ENCODE peak calls at places on chromosome 7, in nine cellular contexts. One of them, this sample, is unnamed.

GRCh38 chr7:100708395-100708794 is 2.5 kb downstream of the POP7 start:
- DNase-seq in stimulated activated CD4-positive, alpha-beta T cell treated with anti-CD3 and anti-CD28 coated beads, Interleukin-4, amount 100 ng/mL, for 1 hour: no peak
- DNase-seq in ELR: no peak
- DNase-seq in T-cell: no peak
- DNase-seq in kidney glomerular epithelial cell: no peak
- DNase-seq in CD4-positive, CD25-positive, alpha-beta regulatory T cell: no peak
- DNase-seq in SJSA1: no peak
- DNase-seq in ovary: no peak
- DNase-seq in activated CD4-positive, alpha-beta T cell treated with anti-CD3 and anti-CD28 coated beads, Interleukin-2, amount 10 ng/mL, durations not matched to agents 7 days and 5 days: no peak
- DNase-seq in this sample: no peak

GRCh38 chr7:41720046-41720445 is 17.2 kb upstream of the INHBA start:
- DNase-seq in stimulated activated CD4-positive, alpha-beta T cell treated with anti-CD3 and anti-CD28 coated beads, Interleukin-4, amount 100 ng/mL, for 1 hour: no peak
- DNase-seq in ELR: no peak
- DNase-seq in T-cell: no peak
- DNase-seq in kidney glomerular epithelial cell: no peak
- DNase-seq in CD4-positive, CD25-positive, alpha-beta regulatory T cell: no peak
- DNase-seq in SJSA1: no peak
- DNase-seq in ovary: no peak
- DNase-seq in activated CD4-positive, alpha-beta T cell treated with anti-CD3 and anti-CD28 coated beads, Interleukin-2, amount 10 ng/mL, durations not matched to agents 7 days and 5 days: no peak
- DNase-seq in this sample: no peak

GRCh38 chr7:27170936-27171635 is 3.0 kb downstream of the HOXA10 start:
- DNase-seq in stimulated activated CD4-positive, alpha-beta T cell treated with anti-CD3 and anti-CD28 coated beads, Interleukin-4, amount 100 ng/mL, for 1 hour: no peak
- DNase-seq in ELR: peak
- DNase-seq in T-cell: no peak
- DNase-seq in kidney glomerular epithelial cell: no peak
- DNase-seq in CD4-positive, CD25-positive, alpha-beta regulatory T cell: no peak
- DNase-seq in SJSA1: no peak
- DNase-seq in ovary: no peak
- DNase-seq in activated CD4-positive, alpha-beta T cell treated with anti-CD3 and anti-CD28 coated beads, Interleukin-2, amount 10 ng/mL, durations not matched to agents 7 days and 5 days: no peak
- DNase-seq in this sample: no peak

GRCh38 chr7:101620395-101620794 is 8.7 kb downstream of the MYL10 start:
- DNase-seq in stimulated activated CD4-positive, alpha-beta T cell treated with anti-CD3 and anti-CD28 coated beads, Interleukin-4, amount 100 ng/mL, for 1 hour: no peak
- DNase-seq in ELR: no peak
- DNase-seq in T-cell: no peak
- DNase-seq in kidney glomerular epithelial cell: no peak
- DNase-seq in CD4-positive, CD25-positive, alpha-beta regulatory T cell: no peak
- DNase-seq in SJSA1: no peak
- DNase-seq in ovary: no peak
- DNase-seq in activated CD4-positive, alpha-beta T cell treated with anti-CD3 and anti-CD28 coated beads, Interleukin-2, amount 10 ng/mL, durations not matched to agents 7 days and 5 days: no peak
- DNase-seq in this sample: no peak

GRCh38 chr7:13880789-13881188 is 108.7 kb downstream of the ETV1 start:
- DNase-seq in stimulated activated CD4-positive, alpha-beta T cell treated with anti-CD3 and anti-CD28 coated beads, Interleukin-4, amount 100 ng/mL, for 1 hour: no peak
- DNase-seq in ELR: peak
- DNase-seq in T-cell: no peak
- DNase-seq in kidney glomerular epithelial cell: peak
- DNase-seq in CD4-positive, CD25-positive, alpha-beta regulatory T cell: no peak
- DNase-seq in SJSA1: no peak
- DNase-seq in ovary: no peak
- DNase-seq in activated CD4-positive, alpha-beta T cell treated with anti-CD3 and anti-CD28 coated beads, Interleukin-2, amount 10 ng/mL, durations not matched to agents 7 days and 5 days: no peak
- DNase-seq in this sample: no peak

GRCh38 chr7:67753891-67754290 is 757.3 kb downstream of the TYW1 start:
- DNase-seq in stimulated activated CD4-positive, alpha-beta T cell treated with anti-CD3 and anti-CD28 coated beads, Interleukin-4, amount 100 ng/mL, for 1 hour: no peak
- DNase-seq in ELR: no peak
- DNase-seq in T-cell: no peak
- DNase-seq in kidney glomerular epithelial cell: peak
- DNase-seq in CD4-positive, CD25-positive, alpha-beta regulatory T cell: no peak
- DNase-seq in SJSA1: no peak
- DNase-seq in ovary: no peak
- DNase-seq in activated CD4-positive, alpha-beta T cell treated with anti-CD3 and anti-CD28 coated beads, Interleukin-2, amount 10 ng/mL, durations not matched to agents 7 days and 5 days: no peak
- DNase-seq in this sample: no peak

GRCh38 chr7:114957434-114957833 is 35.5 kb downstream of the MDFIC start:
- DNase-seq in stimulated activated CD4-positive, alpha-beta T cell treated with anti-CD3 and anti-CD28 coated beads, Interleukin-4, amount 100 ng/mL, for 1 hour: no peak
- DNase-seq in ELR: no peak
- DNase-seq in T-cell: no peak
- DNase-seq in kidney glomerular epithelial cell: no peak
- DNase-seq in CD4-positive, CD25-positive, alpha-beta regulatory T cell: no peak
- DNase-seq in SJSA1: no peak
- DNase-seq in ovary: no peak
- DNase-seq in activated CD4-positive, alpha-beta T cell treated with anti-CD3 and anti-CD28 coated beads, Interleukin-2, amount 10 ng/mL, durations not matched to agents 7 days and 5 days: no peak
- DNase-seq in this sample: no peak

GRCh38 chr7:149625339-149625946 is 127.8 kb upstream of the ZNF746 start:
- DNase-seq in stimulated activated CD4-positive, alpha-beta T cell treated with anti-CD3 and anti-CD28 coated beads, Interleukin-4, amount 100 ng/mL, for 1 hour: peak
- DNase-seq in ELR: peak
- DNase-seq in T-cell: peak
- DNase-seq in kidney glomerular epithelial cell: peak
- DNase-seq in CD4-positive, CD25-positive, alpha-beta regulatory T cell: peak
- DNase-seq in SJSA1: peak
- DNase-seq in ovary: peak
- DNase-seq in activated CD4-positive, alpha-beta T cell treated with anti-CD3 and anti-CD28 coated beads, Interleukin-2, amount 10 ng/mL, durations not matched to agents 7 days and 5 days: peak
- DNase-seq in this sample: peak

GRCh38 chr7:100384623-100385372 is 11.5 kb downstream of the PILRA start:
- DNase-seq in stimulated activated CD4-positive, alpha-beta T cell treated with anti-CD3 and anti-CD28 coated beads, Interleukin-4, amount 100 ng/mL, for 1 hour: no peak
- DNase-seq in ELR: no peak
- DNase-seq in T-cell: no peak
- DNase-seq in kidney glomerular epithelial cell: no peak
- DNase-seq in CD4-positive, CD25-positive, alpha-beta regulatory T cell: no peak
- DNase-seq in SJSA1: no peak
- DNase-seq in ovary: no peak
- DNase-seq in activated CD4-positive, alpha-beta T cell treated with anti-CD3 and anti-CD28 coated beads, Interleukin-2, amount 10 ng/mL, durations not matched to agents 7 days and 5 days: no peak
- DNase-seq in this sample: no peak

GRCh38 chr7:50632561-50633413 is 67.6 kb upstream of the DDC start:
- DNase-seq in stimulated activated CD4-positive, alpha-beta T cell treated with anti-CD3 and anti-CD28 coated beads, Interleukin-4, amount 100 ng/mL, for 1 hour: peak
- DNase-seq in ELR: peak
- DNase-seq in T-cell: peak
- DNase-seq in kidney glomerular epithelial cell: peak
- DNase-seq in CD4-positive, CD25-positive, alpha-beta regulatory T cell: peak
- DNase-seq in SJSA1: peak
- DNase-seq in ovary: no peak
- DNase-seq in activated CD4-positive, alpha-beta T cell treated with anti-CD3 and anti-CD28 coated beads, Interleukin-2, amount 10 ng/mL, durations not matched to agents 7 days and 5 days: peak
- DNase-seq in this sample: no peak

GRCh38 chr7:123749537-123749857 is 694 bp upstream of the WASL start:
- DNase-seq in stimulated activated CD4-positive, alpha-beta T cell treated with anti-CD3 and anti-CD28 coated beads, Interleukin-4, amount 100 ng/mL, for 1 hour: peak
- DNase-seq in ELR: peak
- DNase-seq in T-cell: no peak
- DNase-seq in kidney glomerular epithelial cell: peak
- DNase-seq in CD4-positive, CD25-positive, alpha-beta regulatory T cell: peak
- DNase-seq in SJSA1: no peak
- DNase-seq in ovary: no peak
- DNase-seq in activated CD4-positive, alpha-beta T cell treated with anti-CD3 and anti-CD28 coated beads, Interleukin-2, amount 10 ng/mL, durations not matched to agents 7 days and 5 days: peak
- DNase-seq in this sample: peak

GRCh38 chr7:129644634-129645230 is 33.2 kb downstream of the NRF1 start:
- DNase-seq in stimulated activated CD4-positive, alpha-beta T cell treated with anti-CD3 and anti-CD28 coated beads, Interleukin-4, amount 100 ng/mL, for 1 hour: no peak
- DNase-seq in ELR: peak
- DNase-seq in T-cell: no peak
- DNase-seq in kidney glomerular epithelial cell: peak
- DNase-seq in CD4-positive, CD25-positive, alpha-beta regulatory T cell: peak
- DNase-seq in SJSA1: no peak
- DNase-seq in ovary: no peak
- DNase-seq in activated CD4-positive, alpha-beta T cell treated with anti-CD3 and anti-CD28 coated beads, Interleukin-2, amount 10 ng/mL, durations not matched to agents 7 days and 5 days: no peak
- DNase-seq in this sample: no peak

GRCh38 chr7:54664235-54665228 is 94.5 kb downstream of the SEC61G start:
- DNase-seq in stimulated activated CD4-positive, alpha-beta T cell treated with anti-CD3 and anti-CD28 coated beads, Interleukin-4, amount 100 ng/mL, for 1 hour: no peak
- DNase-seq in ELR: peak
- DNase-seq in T-cell: no peak
- DNase-seq in kidney glomerular epithelial cell: peak
- DNase-seq in CD4-positive, CD25-positive, alpha-beta regulatory T cell: no peak
- DNase-seq in SJSA1: no peak
- DNase-seq in ovary: peak
- DNase-seq in activated CD4-positive, alpha-beta T cell treated with anti-CD3 and anti-CD28 coated beads, Interleukin-2, amount 10 ng/mL, durations not matched to agents 7 days and 5 days: no peak
- DNase-seq in this sample: no peak

GRCh38 chr7:95865716-95866371 is 93.5 kb downstream of the DYNC1I1 start:
- DNase-seq in stimulated activated CD4-positive, alpha-beta T cell treated with anti-CD3 and anti-CD28 coated beads, Interleukin-4, amount 100 ng/mL, for 1 hour: no peak
- DNase-seq in ELR: peak
- DNase-seq in T-cell: no peak
- DNase-seq in kidney glomerular epithelial cell: no peak
- DNase-seq in CD4-positive, CD25-positive, alpha-beta regulatory T cell: no peak
- DNase-seq in SJSA1: no peak
- DNase-seq in ovary: no peak
- DNase-seq in activated CD4-positive, alpha-beta T cell treated with anti-CD3 and anti-CD28 coated beads, Interleukin-2, amount 10 ng/mL, durations not matched to agents 7 days and 5 days: no peak
- DNase-seq in this sample: no peak

GRCh38 chr7:88347098-88347497 is 40.4 kb upstream of the STEAP4 start:
- DNase-seq in stimulated activated CD4-positive, alpha-beta T cell treated with anti-CD3 and anti-CD28 coated beads, Interleukin-4, amount 100 ng/mL, for 1 hour: no peak
- DNase-seq in ELR: no peak
- DNase-seq in T-cell: no peak
- DNase-seq in kidney glomerular epithelial cell: no peak
- DNase-seq in CD4-positive, CD25-positive, alpha-beta regulatory T cell: no peak
- DNase-seq in SJSA1: no peak
- DNase-seq in ovary: no peak
- DNase-seq in activated CD4-positive, alpha-beta T cell treated with anti-CD3 and anti-CD28 coated beads, Interleukin-2, amount 10 ng/mL, durations not matched to agents 7 days and 5 days: no peak
- DNase-seq in this sample: no peak

GRCh38 chr7:90708841-90709317 is 112.8 kb downstream of the CDK14 start:
- DNase-seq in stimulated activated CD4-positive, alpha-beta T cell treated with anti-CD3 and anti-CD28 coated beads, Interleukin-4, amount 100 ng/mL, for 1 hour: no peak
- DNase-seq in ELR: peak
- DNase-seq in T-cell: no peak
- DNase-seq in kidney glomerular epithelial cell: no peak
- DNase-seq in CD4-positive, CD25-positive, alpha-beta regulatory T cell: peak
- DNase-seq in SJSA1: no peak
- DNase-seq in ovary: no peak
- DNase-seq in activated CD4-positive, alpha-beta T cell treated with anti-CD3 and anti-CD28 coated beads, Interleukin-2, amount 10 ng/mL, durations not matched to agents 7 days and 5 days: no peak
- DNase-seq in this sample: no peak

GRCh38 chr7:128906766-128907559 is 3.5 kb downstream of the KCP start:
- DNase-seq in stimulated activated CD4-positive, alpha-beta T cell treated with anti-CD3 and anti-CD28 coated beads, Interleukin-4, amount 100 ng/mL, for 1 hour: no peak
- DNase-seq in ELR: no peak
- DNase-seq in T-cell: no peak
- DNase-seq in kidney glomerular epithelial cell: no peak
- DNase-seq in CD4-positive, CD25-positive, alpha-beta regulatory T cell: no peak
- DNase-seq in SJSA1: no peak
- DNase-seq in ovary: no peak
- DNase-seq in activated CD4-positive, alpha-beta T cell treated with anti-CD3 and anti-CD28 coated beads, Interleukin-2, amount 10 ng/mL, durations not matched to agents 7 days and 5 days: no peak
- DNase-seq in this sample: no peak

GRCh38 chr7:24911213-24911603 is 68.8 kb downstream of the OSBPL3 start:
- DNase-seq in stimulated activated CD4-positive, alpha-beta T cell treated with anti-CD3 and anti-CD28 coated beads, Interleukin-4, amount 100 ng/mL, for 1 hour: no peak
- DNase-seq in ELR: no peak
- DNase-seq in T-cell: peak
- DNase-seq in kidney glomerular epithelial cell: no peak
- DNase-seq in CD4-positive, CD25-positive, alpha-beta regulatory T cell: peak
- DNase-seq in SJSA1: no peak
- DNase-seq in ovary: no peak
- DNase-seq in activated CD4-positive, alpha-beta T cell treated with anti-CD3 and anti-CD28 coated beads, Interleukin-2, amount 10 ng/mL, durations not matched to agents 7 days and 5 days: peak
- DNase-seq in this sample: no peak

GRCh38 chr7:117737882-117738281 is 135.4 kb downstream of the CTTNBP2 start:
- DNase-seq in stimulated activated CD4-positive, alpha-beta T cell treated with anti-CD3 and anti-CD28 coated beads, Interleukin-4, amount 100 ng/mL, for 1 hour: no peak
- DNase-seq in ELR: no peak
- DNase-seq in T-cell: no peak
- DNase-seq in kidney glomerular epithelial cell: no peak
- DNase-seq in CD4-positive, CD25-positive, alpha-beta regulatory T cell: no peak
- DNase-seq in SJSA1: no peak
- DNase-seq in ovary: no peak
- DNase-seq in activated CD4-positive, alpha-beta T cell treated with anti-CD3 and anti-CD28 coated beads, Interleukin-2, amount 10 ng/mL, durations not matched to agents 7 days and 5 days: no peak
- DNase-seq in this sample: no peak

GRCh38 chr7:99541212-99541611 is 10.7 kb downstream of the FAM200A start:
- DNase-seq in stimulated activated CD4-positive, alpha-beta T cell treated with anti-CD3 and anti-CD28 coated beads, Interleukin-4, amount 100 ng/mL, for 1 hour: no peak
- DNase-seq in ELR: no peak
- DNase-seq in T-cell: no peak
- DNase-seq in kidney glomerular epithelial cell: no peak
- DNase-seq in CD4-positive, CD25-positive, alpha-beta regulatory T cell: no peak
- DNase-seq in SJSA1: no peak
- DNase-seq in ovary: no peak
- DNase-seq in activated CD4-positive, alpha-beta T cell treated with anti-CD3 and anti-CD28 coated beads, Interleukin-2, amount 10 ng/mL, durations not matched to agents 7 days and 5 days: no peak
- DNase-seq in this sample: no peak

GRCh38 chr7:117781707-117782106 is 91.5 kb downstream of the CTTNBP2 start:
- DNase-seq in stimulated activated CD4-positive, alpha-beta T cell treated with anti-CD3 and anti-CD28 coated beads, Interleukin-4, amount 100 ng/mL, for 1 hour: no peak
- DNase-seq in ELR: peak
- DNase-seq in T-cell: no peak
- DNase-seq in kidney glomerular epithelial cell: peak
- DNase-seq in CD4-positive, CD25-positive, alpha-beta regulatory T cell: no peak
- DNase-seq in SJSA1: no peak
- DNase-seq in ovary: no peak
- DNase-seq in activated CD4-positive, alpha-beta T cell treated with anti-CD3 and anti-CD28 coated beads, Interleukin-2, amount 10 ng/mL, durations not matched to agents 7 days and 5 days: no peak
- DNase-seq in this sample: no peak

GRCh38 chr7:150390206-150390605 is 11.1 kb downstream of the ZNF775 start:
- DNase-seq in stimulated activated CD4-positive, alpha-beta T cell treated with anti-CD3 and anti-CD28 coated beads, Interleukin-4, amount 100 ng/mL, for 1 hour: no peak
- DNase-seq in ELR: peak
- DNase-seq in T-cell: no peak
- DNase-seq in kidney glomerular epithelial cell: no peak
- DNase-seq in CD4-positive, CD25-positive, alpha-beta regulatory T cell: no peak
- DNase-seq in SJSA1: no peak
- DNase-seq in ovary: no peak
- DNase-seq in activated CD4-positive, alpha-beta T cell treated with anti-CD3 and anti-CD28 coated beads, Interleukin-2, amount 10 ng/mL, durations not matched to agents 7 days and 5 days: no peak
- DNase-seq in this sample: no peak

GRCh38 chr7:137981668-137982067 is 20.2 kb downstream of the CREB3L2 start:
- DNase-seq in stimulated activated CD4-positive, alpha-beta T cell treated with anti-CD3 and anti-CD28 coated beads, Interleukin-4, amount 100 ng/mL, for 1 hour: no peak
- DNase-seq in ELR: no peak
- DNase-seq in T-cell: no peak
- DNase-seq in kidney glomerular epithelial cell: no peak
- DNase-seq in CD4-positive, CD25-positive, alpha-beta regulatory T cell: no peak
- DNase-seq in SJSA1: no peak
- DNase-seq in ovary: no peak
- DNase-seq in activated CD4-positive, alpha-beta T cell treated with anti-CD3 and anti-CD28 coated beads, Interleukin-2, amount 10 ng/mL, durations not matched to agents 7 days and 5 days: no peak
- DNase-seq in this sample: no peak

GRCh38 chr7:158581440-158582088 is 6.1 kb downstream of the PTPRN2 start:
- DNase-seq in stimulated activated CD4-positive, alpha-beta T cell treated with anti-CD3 and anti-CD28 coated beads, Interleukin-4, amount 100 ng/mL, for 1 hour: no peak
- DNase-seq in ELR: no peak
- DNase-seq in T-cell: no peak
- DNase-seq in kidney glomerular epithelial cell: no peak
- DNase-seq in CD4-positive, CD25-positive, alpha-beta regulatory T cell: no peak
- DNase-seq in SJSA1: no peak
- DNase-seq in ovary: no peak
- DNase-seq in activated CD4-positive, alpha-beta T cell treated with anti-CD3 and anti-CD28 coated beads, Interleukin-2, amount 10 ng/mL, durations not matched to agents 7 days and 5 days: no peak
- DNase-seq in this sample: no peak

GRCh38 chr7:21526007-21526406 is 16.8 kb upstream of the DNAH11 start:
- DNase-seq in stimulated activated CD4-positive, alpha-beta T cell treated with anti-CD3 and anti-CD28 coated beads, Interleukin-4, amount 100 ng/mL, for 1 hour: no peak
- DNase-seq in ELR: peak
- DNase-seq in T-cell: no peak
- DNase-seq in kidney glomerular epithelial cell: no peak
- DNase-seq in CD4-positive, CD25-positive, alpha-beta regulatory T cell: peak
- DNase-seq in SJSA1: no peak
- DNase-seq in ovary: no peak
- DNase-seq in activated CD4-positive, alpha-beta T cell treated with anti-CD3 and anti-CD28 coated beads, Interleukin-2, amount 10 ng/mL, durations not matched to agents 7 days and 5 days: peak
- DNase-seq in this sample: no peak

GRCh38 chr7:6639627-6640026 is 2.5 kb downstream of the ZNF316 start:
- DNase-seq in stimulated activated CD4-positive, alpha-beta T cell treated with anti-CD3 and anti-CD28 coated beads, Interleukin-4, amount 100 ng/mL, for 1 hour: no peak
- DNase-seq in ELR: no peak
- DNase-seq in T-cell: no peak
- DNase-seq in kidney glomerular epithelial cell: no peak
- DNase-seq in CD4-positive, CD25-positive, alpha-beta regulatory T cell: no peak
- DNase-seq in SJSA1: no peak
- DNase-seq in ovary: no peak
- DNase-seq in activated CD4-positive, alpha-beta T cell treated with anti-CD3 and anti-CD28 coated beads, Interleukin-2, amount 10 ng/mL, durations not matched to agents 7 days and 5 days: no peak
- DNase-seq in this sample: no peak

GRCh38 chr7:45457591-45457990 is 116.6 kb upstream of the ADCY1 start:
- DNase-seq in stimulated activated CD4-positive, alpha-beta T cell treated with anti-CD3 and anti-CD28 coated beads, Interleukin-4, amount 100 ng/mL, for 1 hour: no peak
- DNase-seq in ELR: no peak
- DNase-seq in T-cell: no peak
- DNase-seq in kidney glomerular epithelial cell: no peak
- DNase-seq in CD4-positive, CD25-positive, alpha-beta regulatory T cell: no peak
- DNase-seq in SJSA1: no peak
- DNase-seq in ovary: no peak
- DNase-seq in activated CD4-positive, alpha-beta T cell treated with anti-CD3 and anti-CD28 coated beads, Interleukin-2, amount 10 ng/mL, durations not matched to agents 7 days and 5 days: no peak
- DNase-seq in this sample: no peak

GRCh38 chr7:20111821-20112542 is 105.2 kb downstream of the MACC1 start:
- DNase-seq in stimulated activated CD4-positive, alpha-beta T cell treated with anti-CD3 and anti-CD28 coated beads, Interleukin-4, amount 100 ng/mL, for 1 hour: no peak
- DNase-seq in ELR: no peak
- DNase-seq in T-cell: no peak
- DNase-seq in kidney glomerular epithelial cell: no peak
- DNase-seq in CD4-positive, CD25-positive, alpha-beta regulatory T cell: no peak
- DNase-seq in SJSA1: no peak
- DNase-seq in ovary: no peak
- DNase-seq in activated CD4-positive, alpha-beta T cell treated with anti-CD3 and anti-CD28 coated beads, Interleukin-2, amount 10 ng/mL, durations not matched to agents 7 days and 5 days: no peak
- DNase-seq in this sample: no peak

GRCh38 chr7:98110249-98111022 is 3.8 kb downstream of the LMTK2 start:
- DNase-seq in stimulated activated CD4-positive, alpha-beta T cell treated with anti-CD3 and anti-CD28 coated beads, Interleukin-4, amount 100 ng/mL, for 1 hour: no peak
- DNase-seq in ELR: no peak
- DNase-seq in T-cell: no peak
- DNase-seq in kidney glomerular epithelial cell: peak
- DNase-seq in CD4-positive, CD25-positive, alpha-beta regulatory T cell: no peak
- DNase-seq in SJSA1: no peak
- DNase-seq in ovary: no peak
- DNase-seq in activated CD4-positive, alpha-beta T cell treated with anti-CD3 and anti-CD28 coated beads, Interleukin-2, amount 10 ng/mL, durations not matched to agents 7 days and 5 days: no peak
- DNase-seq in this sample: no peak

GRCh38 chr7:91596287-91596686 is 284.2 kb downstream of the MTERF1 start:
- DNase-seq in stimulated activated CD4-positive, alpha-beta T cell treated with anti-CD3 and anti-CD28 coated beads, Interleukin-4, amount 100 ng/mL, for 1 hour: no peak
- DNase-seq in ELR: no peak
- DNase-seq in T-cell: no peak
- DNase-seq in kidney glomerular epithelial cell: no peak
- DNase-seq in CD4-positive, CD25-positive, alpha-beta regulatory T cell: no peak
- DNase-seq in SJSA1: no peak
- DNase-seq in ovary: no peak
- DNase-seq in activated CD4-positive, alpha-beta T cell treated with anti-CD3 and anti-CD28 coated beads, Interleukin-2, amount 10 ng/mL, durations not matched to agents 7 days and 5 days: no peak
- DNase-seq in this sample: no peak

GRCh38 chr7:81154565-81154964 is 235.7 kb upstream of the SEMA3C start:
- DNase-seq in stimulated activated CD4-positive, alpha-beta T cell treated with anti-CD3 and anti-CD28 coated beads, Interleukin-4, amount 100 ng/mL, for 1 hour: no peak
- DNase-seq in ELR: no peak
- DNase-seq in T-cell: no peak
- DNase-seq in kidney glomerular epithelial cell: no peak
- DNase-seq in CD4-positive, CD25-positive, alpha-beta regulatory T cell: no peak
- DNase-seq in SJSA1: no peak
- DNase-seq in ovary: no peak
- DNase-seq in activated CD4-positive, alpha-beta T cell treated with anti-CD3 and anti-CD28 coated beads, Interleukin-2, amount 10 ng/mL, durations not matched to agents 7 days and 5 days: no peak
- DNase-seq in this sample: no peak

This sample was measured in KG1.